ENCODE peak calls at places on chromosome 21, in four cellular contexts. F, S, R and W are unnamed samples.

GRCh38 chr21:44477131-44477530 is 21.8 kb downstream of the LRRC3 start:
- DNase-seq in F (no peak), S (no peak), R (no peak), W (no peak)

GRCh38 chr21:43754948-43755781 is 20.9 kb downstream of the CSTB start:
- DNase-seq in F (no peak), S (no peak), R (no peak), W (no peak)

GRCh38 chr21:44582055-44582454 is 1.7 kb upstream of the KRTAP10-5 start:
- DNase-seq in F (no peak), S (no peak), R (no peak), W (no peak)

GRCh38 chr21:14911351-14911750 is 153.4 kb downstream of the NRIP1 start:
- DNase-seq in F (no peak), S (no peak), R (no peak), W (no peak)

GRCh38 chr21:27149034-27149433 is 182.1 kb upstream of the ADAMTS5 start:
- DNase-seq in F (no peak), S (peak), R (peak), W (peak)

GRCh38 chr21:35249636-35250035 is 200.5 kb upstream of the RUNX1 start:
- DNase-seq in F (no peak), S (no peak), R (no peak), W (no peak)

GRCh38 chr21:33403128-33403785 is at the start of gene IFNGR2:
- DNase-seq in F (no peak), S (peak), R (no peak), W (no peak)

GRCh38 chr21:41071410-41071809 is 96.5 kb upstream of the BACE2 start:
- DNase-seq in F (no peak), S (no peak), R (no peak), W (no peak)

GRCh38 chr21:35540950-35541632 is 492.0 kb upstream of the RUNX1 start:
- DNase-seq in F (no peak), S (peak), R (peak), W (no peak)

GRCh38 chr21:16115461-16115860 is 385.7 kb downstream of the USP25 start:
- DNase-seq in F (no peak), S (no peak), R (no peak), W (no peak)

GRCh38 chr21:15976807-15977206 is 247.0 kb downstream of the USP25 start:
- DNase-seq in F (no peak), S (no peak), R (no peak), W (no peak)

DNA sequence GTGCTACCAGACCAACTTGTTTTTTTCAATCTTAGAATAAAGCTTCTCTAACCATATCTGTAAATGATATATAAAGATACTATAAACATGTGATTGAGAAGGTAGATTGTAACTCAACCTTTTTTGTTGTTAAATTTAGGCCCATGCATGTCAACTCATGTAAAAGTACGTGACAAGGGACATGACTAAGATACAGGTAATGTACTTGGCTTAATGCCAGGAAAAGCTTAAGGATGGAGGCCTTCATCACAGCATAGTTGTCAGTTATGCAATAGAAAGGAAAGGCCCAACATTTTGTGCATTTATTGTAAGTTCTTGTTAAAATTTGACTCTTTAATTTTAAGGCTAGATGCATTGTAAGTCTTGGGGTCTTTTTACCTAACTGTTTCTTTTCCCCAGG is 305.1 kb downstream of the LTN1 start:
- DNase-seq in F (no peak), S (no peak), R (no peak), W (no peak)
- H3K4me3 ChIP-seq in F (no peak), S (no peak), R (no peak), W (no peak)

DNA sequence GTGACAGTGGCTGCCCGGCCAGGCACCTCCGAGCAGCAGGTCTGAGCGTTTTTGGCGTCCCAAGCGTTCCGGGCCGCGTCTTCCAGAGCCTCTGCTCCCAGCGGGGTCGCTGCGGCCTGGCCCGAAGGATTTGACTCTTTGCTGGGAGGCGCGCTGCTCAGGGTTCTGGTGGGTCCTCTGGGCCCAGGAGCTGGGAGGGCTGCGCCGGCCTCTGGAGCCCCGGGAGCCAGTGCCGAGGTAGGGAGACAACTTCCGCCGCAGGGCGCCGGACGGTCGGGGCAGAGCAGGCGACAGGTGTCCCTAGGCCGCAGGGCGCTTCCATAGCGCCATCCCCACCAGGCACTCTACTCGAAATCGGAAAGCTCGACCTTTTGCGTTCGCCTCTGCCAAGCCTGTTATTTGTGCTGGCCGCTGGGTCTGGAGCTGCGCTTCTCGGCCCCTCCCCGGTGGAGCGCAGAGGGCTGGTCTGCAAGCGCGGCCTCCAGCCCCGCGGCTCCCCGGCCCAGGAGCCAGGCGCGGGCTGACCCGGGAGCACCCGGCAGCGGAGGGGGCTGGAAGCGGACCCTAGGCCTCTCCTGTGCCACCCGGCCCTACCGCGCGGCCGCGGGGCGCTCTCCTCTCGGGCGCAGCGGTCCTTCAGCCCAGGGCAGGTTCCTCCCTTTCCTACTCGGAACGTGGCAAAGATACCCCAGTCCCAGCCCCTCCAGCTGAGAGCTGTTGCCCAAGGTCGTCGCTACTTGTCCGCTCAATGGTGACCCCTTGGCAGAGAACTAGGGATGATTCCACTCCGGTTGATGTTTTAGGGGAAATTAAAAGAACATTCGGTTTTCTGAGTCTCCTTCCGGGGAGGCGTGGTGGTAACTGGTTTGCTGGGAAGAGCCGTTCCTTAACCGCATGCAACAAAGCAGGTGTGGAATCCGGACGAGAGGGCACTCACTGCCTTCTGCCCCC is 2.3 kb downstream of the SIM2 start:
- DNase-seq in F (no peak), S (no peak), R (no peak), W (no peak)
- TF ChIP-seq CTCF in F (no peak), S (no peak), R (no peak), W (no peak)

GRCh38 chr21:46091631-46092025 is 6.3 kb upstream of the COL6A2 start:
- DNase-seq in F (no peak), S (no peak), R (no peak), W (no peak)
- H3K4me3 ChIP-seq in F (peak), S (peak), R (no peak), W (no peak)

GRCh38 chr21:37057614-37058013 is 15.3 kb downstream of the PIGP start:
- DNase-seq in F (no peak), S (no peak), R (no peak), W (no peak)

GRCh38 chr21:37062592-37062933 is 10.3 kb downstream of the PIGP start:
- DNase-seq in F (no peak), S (no peak), R (no peak), W (no peak)

GRCh38 chr21:37059181-37059580 is 13.7 kb downstream of the PIGP start:
- DNase-seq in F (no peak), S (no peak), R (no peak), W (no peak)

GRCh38 chr21:37061926-37062591 is 10.8 kb downstream of the PIGP start:
- DNase-seq in F (no peak), S (peak), R (peak), W (peak)

GRCh38 chr21:37060296-37060695 is 12.6 kb downstream of the PIGP start:
- DNase-seq in F (peak), S (peak), R (peak), W (peak)
- TF ChIP-seq CTCF in F (no peak), S (peak), R (peak), W (peak)

GRCh38 chr21:42636535-42636914 is 16.9 kb upstream of the PDE9A start:
- DNase-seq in F (no peak), S (peak), R (no peak), W (peak)
- H3K4me3 ChIP-seq in F (no peak), S (no peak), R (no peak), W (no peak)